ENCODE peak calls at places on chromosomes 3 and 15, in four cellular contexts. S is astrocyte, Y is GM12878, I is breast epithelium. O is an unnamed sample.

GRCh38 chr3:133295199-133295901 is 104.5 kb upstream of the BFSP2 start:
- DNase-seq in S (peak), I (no peak), Y (peak), O (peak)

GRCh38 chr15:43465105-43465504 is 27.9 kb downstream of the TP53BP1 start:
- DNase-seq in Y (no peak), S (peak), I (no peak), O (peak)

GRCh38 chr3:5136619-5137429 is 14.7 kb downstream of the ARL8B start:
- DNase-seq in S (peak), I (no peak), Y (no peak), O (peak)

GRCh38 chr3:167032267-167032876 is 347.7 kb downstream of the ZBBX start:
- DNase-seq in S (peak), Y (no peak), I (no peak), O (peak)

GRCh38 chr3:32154180-32154579 is 47.8 kb downstream of the GPD1L start:
- DNase-seq in S (no peak), Y (no peak), I (no peak), O (no peak)

GRCh38 chr3:135926664-135927063 is 38.9 kb upstream of the PPP2R3A start:
- DNase-seq in Y (no peak), S (no peak), I (no peak), O (no peak)

GRCh38 chr3:99943931-99944761 is 126.5 kb downstream of the CMSS1 start:
- DNase-seq in I (no peak), Y (no peak), S (peak), O (no peak)

GRCh38 chr15:85756411-85757072 is 38.2 kb downstream of the KLHL25 start:
- DNase-seq in S (no peak), I (peak), Y (no peak), O (no peak)

GRCh38 chr3:17544632-17545031 is 197.8 kb downstream of the TBC1D5 start:
- DNase-seq in Y (no peak), S (no peak), I (no peak), O (peak)

GRCh38 chr15:95192923-95193322 is 961.6 kb downstream of the MCTP2 start:
- DNase-seq in I (no peak), Y (no peak), S (no peak), O (no peak)

GRCh38 chr15:41825572-41826535 is 2.0 kb upstream of the JMJD7 start:
- DNase-seq in I (no peak), Y (no peak), S (no peak), O (no peak)

GRCh38 chr3:131172502-131172901 is 145.8 kb downstream of the NEK11 start:
- DNase-seq in S (no peak), I (no peak), Y (no peak), O (no peak)

GRCh38 chr15:69049976-69050375 is 35.5 kb downstream of the NOX5 start:
- DNase-seq in Y (no peak), S (no peak), I (no peak), O (no peak)

GRCh38 chr15:26050271-26050670 is 187.1 kb upstream of the ATP10A start:
- DNase-seq in S (no peak), I (no peak), Y (no peak), O (no peak)

GRCh38 chr3:180571831-180572578 is 30.0 kb upstream of the TTC14 start:
- DNase-seq in I (no peak), S (no peak), Y (no peak), O (no peak)

GRCh38 chr15:65388306-65389080 is 10.7 kb upstream of the IGDCC3 start:
- DNase-seq in Y (no peak), I (no peak), S (no peak), O (no peak)

GRCh38 chr3:9179826-9180763 is 69.4 kb downstream of the SRGAP3 start:
- DNase-seq in Y (peak), S (no peak), I (no peak), O (no peak)

GRCh38 chr3:97778152-97778551 is 13.6 kb downstream of the ARL6 start:
- DNase-seq in Y (no peak), S (no peak), I (no peak), O (no peak)

GRCh38 chr3:9902372-9903237 is at the start of gene IL17RE:
- DNase-seq in S (no peak), Y (no peak), I (no peak), O (no peak)

GRCh38 chr3:66322436-66322835 is 101.6 kb downstream of the SLC25A26 start:
- DNase-seq in I (no peak), Y (no peak), S (no peak), O (no peak)

GRCh38 chr3:14358426-14359211 is 43.8 kb upstream of the SLC6A6 start:
- DNase-seq in I (peak), Y (no peak), S (peak), O (peak)

GRCh38 chr3:60932669-60933068 is 318.6 kb downstream of the FHIT start:
- DNase-seq in I (no peak), Y (no peak), S (peak), O (no peak)

GRCh38 chr3:52298147-52299098 is 10.8 kb downstream of the GLYCTK start:
- DNase-seq in Y (no peak), I (no peak), S (no peak), O (no peak)

GRCh38 chr3:143974181-143974876 is 2.7 kb downstream of the DIPK2A start:
- DNase-seq in S (no peak), Y (no peak), I (no peak), O (peak)

GRCh38 chr3:111848778-111849177 is 10.3 kb upstream of the PHLDB2 start:
- DNase-seq in I (no peak), S (no peak), Y (no peak), O (no peak)

GRCh38 chr3:98901032-98901464 is 447 bp downstream of the DCBLD2 start:
- DNase-seq in Y (no peak), I (peak), S (no peak), O (peak)

DNA sequence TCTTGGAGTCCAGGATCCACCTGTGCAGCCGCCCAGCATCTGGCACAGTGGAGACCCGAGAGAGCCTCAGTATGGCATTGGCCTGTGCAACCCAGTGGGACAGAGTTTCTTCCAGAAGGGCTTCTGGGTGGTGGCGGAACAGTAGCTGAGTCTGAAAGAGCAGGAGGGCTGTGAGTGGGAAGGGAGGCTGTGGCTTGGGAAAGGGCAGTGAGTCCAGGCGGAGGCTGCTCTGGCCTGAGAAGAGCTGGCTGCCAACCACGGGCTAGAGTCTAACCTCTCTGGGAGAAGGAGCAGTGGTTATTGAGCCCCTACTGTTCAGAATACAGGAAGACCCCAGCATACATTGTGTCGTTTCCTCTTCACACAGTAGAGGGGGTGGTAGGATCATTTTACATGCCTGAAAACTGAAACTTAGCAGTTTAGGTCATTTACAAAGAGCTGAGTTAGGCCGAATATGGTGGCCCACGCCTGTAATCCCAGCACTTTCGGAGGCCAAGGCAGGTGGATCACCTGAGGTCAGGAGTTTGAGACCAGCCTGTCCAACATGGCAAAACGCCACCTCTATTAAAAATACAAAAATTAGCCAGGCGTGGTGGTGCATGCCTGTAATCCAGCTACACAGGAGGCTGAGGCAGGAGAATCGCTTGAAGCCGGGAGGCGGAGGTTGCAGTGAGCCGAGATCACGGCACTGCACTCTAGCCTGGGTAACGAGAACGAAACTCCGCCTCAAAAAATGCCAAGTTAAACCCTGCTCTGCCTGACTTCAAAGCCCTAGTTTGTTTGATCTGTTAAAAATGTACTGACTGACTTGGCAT is 3.2 kb downstream of the AEN start:
- DNase-seq in S (no peak), Y (no peak), I (no peak), O (peak)
- H3K4me3 ChIP-seq in S (peak), Y (peak), I (no peak), O (no peak)

GRCh38 chr3:186722457-186722856 is 5.3 kb downstream of the KNG1 start:
- DNase-seq in I (no peak), S (no peak), Y (no peak), O (peak)
- TF ChIP-seq CTCF in I (no peak), S (no peak), Y (no peak), O (peak)

GRCh38 chr15:64164436-64164835 is 1.6 kb upstream of the PPIB start:
- DNase-seq in Y (no peak), S (no peak), I (no peak), O (no peak)
- H3K4me3 ChIP-seq in Y (peak), S (no peak), I (no peak), O (no peak)

GRCh38 chr3:126292318-126293070 is 64.7 kb downstream of the KLF15 start:
- DNase-seq in I (peak), S (no peak), Y (no peak), O (no peak)
- TF ChIP-seq CTCF in I (no peak), S (no peak), Y (no peak), O (no peak)

GRCh38 chr15:61226313-61227250 is 2.5 kb downstream of the RORA start:
- DNase-seq in S (no peak), Y (no peak), I (no peak), O (no peak)
- H3K4me3 ChIP-seq in S (peak), Y (no peak), I (peak), O (peak)

GRCh38 chr3:147394168-147394941 is 12.0 kb downstream of the ZIC4 start:
- DNase-seq in S (no peak), Y (no peak), I (no peak), O (no peak)

GRCh38 chr3:147390589-147391569 is 15.5 kb downstream of the ZIC4 start:
- DNase-seq in S (no peak), I (no peak), Y (no peak), O (no peak)

GRCh38 chr3:147393261-147393964 is 12.9 kb downstream of the ZIC4 start:
- DNase-seq in Y (no peak), S (no peak), I (no peak), O (no peak)

GRCh38 chr3:147391726-147392082 is 14.6 kb downstream of the ZIC4 start:
- DNase-seq in S (no peak), Y (no peak), I (no peak), O (no peak)

GRCh38 chr3:147392083-147392916 is 14.0 kb downstream of the ZIC4 start:
- DNase-seq in I (no peak), Y (no peak), S (no peak), O (no peak)
- TF ChIP-seq CTCF in I (no peak), Y (no peak), S (no peak), O (no peak)

DNA sequence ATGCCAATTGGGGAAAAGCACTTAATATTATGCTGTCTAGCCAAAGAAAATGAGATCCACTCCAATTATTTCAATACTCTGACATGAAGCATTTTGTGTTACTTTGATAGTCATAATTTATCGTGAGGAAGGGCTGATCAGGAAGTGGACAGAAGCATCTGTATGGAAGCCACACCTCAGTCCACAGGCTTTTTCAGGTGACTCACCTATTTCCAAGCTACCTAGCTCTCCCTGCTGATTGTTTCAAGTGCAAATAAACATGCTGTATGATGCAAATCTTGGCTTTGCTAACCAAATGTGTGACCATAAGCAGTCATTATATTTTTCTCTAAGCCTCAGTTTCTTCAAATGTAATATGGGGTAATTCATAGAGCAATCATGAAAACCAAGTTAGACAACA is 30.8 kb upstream of the CPB1 start:
- DNase-seq in I (no peak), S (no peak), Y (no peak), O (no peak)
- H3K4me3 ChIP-seq in I (no peak), S (no peak), Y (no peak), O (no peak)

GRCh38 chr3:158727499-158728377 is 4.5 kb downstream of the RARRES1 start:
- DNase-seq in Y (peak), I (peak), S (peak), O (peak)
- TF ChIP-seq CTCF in Y (peak), I (peak), S (peak), O (peak)